ENCODE peak calls at places on chromosomes 7 and 10, in seven cellular contexts. One of them, this sample, is unnamed.

GRCh38 chr7:143245123-143245522 is 18.1 kb upstream of the GSTK1 start:
- DNase-seq in epithelial cell of esophagus: peak; percentile 70
- DNase-seq in stomach: no peak
- DNase-seq in NT2/D1: no peak
- DNase-seq in ascending aorta: no peak
- DNase-seq in CD4-positive, alpha-beta memory T cell: no peak
- DNase-seq in skeletal muscle cell: no peak
- DNase-seq in this sample: no peak

GRCh38 chr10:48457949-48458661 is 146.8 kb downstream of the ARHGAP22 start:
- DNase-seq in stomach: peak; percentile 13
- DNase-seq in epithelial cell of esophagus: no peak
- DNase-seq in skeletal muscle cell: no peak
- DNase-seq in ascending aorta: no peak
- DNase-seq in NT2/D1: no peak
- DNase-seq in CD4-positive, alpha-beta memory T cell: no peak
- DNase-seq in this sample: no peak

GRCh38 chr10:70093335-70093944 is 39.2 kb downstream of the AIFM2 start:
- DNase-seq in skeletal muscle cell: no peak
- DNase-seq in stomach: no peak
- DNase-seq in NT2/D1: no peak
- DNase-seq in CD4-positive, alpha-beta memory T cell: peak; percentile 44
- DNase-seq in epithelial cell of esophagus: no peak
- DNase-seq in ascending aorta: no peak
- DNase-seq in this sample: no peak

GRCh38 chr7:2572101-2572842 is 13.5 kb downstream of the IQCE start:
- DNase-seq in ascending aorta: no peak
- DNase-seq in skeletal muscle cell: no peak
- DNase-seq in CD4-positive, alpha-beta memory T cell: no peak
- DNase-seq in stomach: peak; percentile 51
- DNase-seq in NT2/D1: no peak
- DNase-seq in epithelial cell of esophagus: peak; percentile 52
- DNase-seq in this sample: no peak

GRCh38 chr7:17640730-17641377 is 299.4 kb downstream of the SNX13 start:
- DNase-seq in NT2/D1: peak; percentile 65
- DNase-seq in skeletal muscle cell: no peak
- DNase-seq in CD4-positive, alpha-beta memory T cell: no peak
- DNase-seq in epithelial cell of esophagus: peak; percentile 60
- DNase-seq in ascending aorta: no peak
- DNase-seq in stomach: no peak
- DNase-seq in this sample: no peak

GRCh38 chr10:62373995-62374861 is at the start of gene ZNF365:
- DNase-seq in stomach: no peak
- DNase-seq in skeletal muscle cell: no peak
- DNase-seq in CD4-positive, alpha-beta memory T cell: peak; percentile 64
- DNase-seq in ascending aorta: peak; percentile 77
- DNase-seq in NT2/D1: no peak
- DNase-seq in epithelial cell of esophagus: peak; percentile 54
- DNase-seq in this sample: no peak

GRCh38 chr10:46234026-46234425 is 52.8 kb upstream of the ANTXRL start:
- DNase-seq in NT2/D1: no peak
- DNase-seq in ascending aorta: no peak
- DNase-seq in CD4-positive, alpha-beta memory T cell: no peak
- DNase-seq in skeletal muscle cell: no peak
- DNase-seq in epithelial cell of esophagus: no peak
- DNase-seq in stomach: peak; percentile 1
- DNase-seq in this sample: no peak

GRCh38 chr7:127730658-127731276 is 78.8 kb downstream of the SND1 start:
- DNase-seq in epithelial cell of esophagus: no peak
- DNase-seq in skeletal muscle cell: no peak
- DNase-seq in ascending aorta: no peak
- DNase-seq in NT2/D1: peak; percentile 39
- DNase-seq in stomach: no peak
- DNase-seq in CD4-positive, alpha-beta memory T cell: no peak
- DNase-seq in this sample: no peak

GRCh38 chr7:117941138-117941810 is 68.0 kb upstream of the CTTNBP2 start:
- DNase-seq in epithelial cell of esophagus: no peak
- DNase-seq in stomach: no peak
- DNase-seq in skeletal muscle cell: peak; percentile 8
- DNase-seq in ascending aorta: no peak
- DNase-seq in CD4-positive, alpha-beta memory T cell: no peak
- DNase-seq in NT2/D1: no peak
- DNase-seq in this sample: no peak

GRCh38 chr10:18650618-18651017 is 769 bp downstream of the NSUN6 start:
- DNase-seq in ascending aorta: no peak
- DNase-seq in epithelial cell of esophagus: no peak
- DNase-seq in NT2/D1: no peak
- DNase-seq in skeletal muscle cell: no peak
- DNase-seq in stomach: no peak
- DNase-seq in CD4-positive, alpha-beta memory T cell: no peak
- DNase-seq in this sample: no peak

GRCh38 chr7:5596046-5596895 is 172.6 kb upstream of the TNRC18 start:
- DNase-seq in skeletal muscle cell: peak; percentile 87
- DNase-seq in stomach: peak; percentile 36
- DNase-seq in CD4-positive, alpha-beta memory T cell: peak; percentile 70
- DNase-seq in NT2/D1: no peak
- DNase-seq in epithelial cell of esophagus: peak; percentile 96
- DNase-seq in ascending aorta: peak; percentile 94
- DNase-seq in this sample: peak; percentile 78

GRCh38 chr7:27174077-27175004 is at the start of gene HOXA10:
- DNase-seq in CD4-positive, alpha-beta memory T cell: no peak
- DNase-seq in epithelial cell of esophagus: no peak
- DNase-seq in skeletal muscle cell: no peak
- DNase-seq in ascending aorta: peak; percentile 62
- DNase-seq in NT2/D1: no peak
- DNase-seq in stomach: peak; percentile 22
- DNase-seq in this sample: no peak

DNA sequence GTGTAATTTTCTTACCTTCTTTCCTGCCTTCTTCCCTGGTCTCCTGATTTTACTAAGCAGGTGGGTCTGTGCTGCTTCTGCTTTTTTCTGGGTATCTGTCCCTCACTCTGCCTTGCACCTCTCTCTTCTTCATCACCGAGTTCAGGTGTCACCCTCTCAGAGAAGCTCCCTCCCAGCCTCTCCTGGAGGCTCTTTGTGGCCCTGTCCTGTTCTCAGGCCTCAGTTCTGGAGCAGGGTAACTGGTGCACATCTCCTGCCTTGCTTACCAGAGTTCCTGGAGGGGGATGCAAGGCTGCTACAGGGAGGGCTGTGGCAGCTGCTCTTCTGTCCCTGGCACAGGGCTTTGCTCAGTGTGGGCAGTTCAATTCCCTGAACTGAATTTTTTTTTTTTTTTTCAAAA is 66.1 kb downstream of the RBM33 start:
- DNase-seq in CD4-positive, alpha-beta memory T cell: no peak
- DNase-seq in ascending aorta: no peak
- DNase-seq in epithelial cell of esophagus: no peak
- DNase-seq in NT2/D1: no peak
- DNase-seq in skeletal muscle cell: no peak
- DNase-seq in stomach: no peak
- DNase-seq in this sample: no peak
- H3K4me3 ChIP-seq in CD4-positive, alpha-beta memory T cell: no peak overlapping the region
- H3K4me3 ChIP-seq in ascending aorta: no peak overlapping the region
- H3K4me3 ChIP-seq in epithelial cell of esophagus: no peak overlapping the region
- H3K4me3 ChIP-seq in NT2/D1: no peak overlapping the region
- H3K4me3 ChIP-seq in skeletal muscle cell: no peak overlapping the region
- H3K4me3 ChIP-seq in stomach: no peak overlapping the region
- H3K4me3 ChIP-seq in this sample: no peak overlapping the region

GRCh38 chr10:43287056-43288007 is 20.5 kb upstream of the RASGEF1A start:
- DNase-seq in ascending aorta: no peak
- DNase-seq in CD4-positive, alpha-beta memory T cell: peak; percentile 84
- DNase-seq in epithelial cell of esophagus: peak; percentile 83
- DNase-seq in skeletal muscle cell: no peak
- DNase-seq in NT2/D1: no peak
- DNase-seq in stomach: peak; percentile 69
- DNase-seq in this sample: no peak
- H3K4me3 ChIP-seq in ascending aorta: no peak overlapping the region
- H3K4me3 ChIP-seq in CD4-positive, alpha-beta memory T cell: peak overlapping the region; percentile 42
- H3K4me3 ChIP-seq in epithelial cell of esophagus: no peak overlapping the region
- H3K4me3 ChIP-seq in skeletal muscle cell: no peak overlapping the region
- H3K4me3 ChIP-seq in NT2/D1: no peak overlapping the region
- H3K4me3 ChIP-seq in stomach: no peak overlapping the region
- H3K4me3 ChIP-seq in this sample: no peak overlapping the region

GRCh38 chr7:37921876-37922275 is 1.4 kb downstream of the EPDR1 start:
- DNase-seq in CD4-positive, alpha-beta memory T cell: no peak
- DNase-seq in skeletal muscle cell: no peak
- DNase-seq in NT2/D1: no peak
- DNase-seq in ascending aorta: no peak
- DNase-seq in epithelial cell of esophagus: no peak
- DNase-seq in stomach: no peak
- DNase-seq in this sample: no peak
- H3K4me3 ChIP-seq in CD4-positive, alpha-beta memory T cell: no peak overlapping the region
- H3K4me3 ChIP-seq in skeletal muscle cell: no peak overlapping the region
- H3K4me3 ChIP-seq in NT2/D1: peak overlapping the region; percentile 74
- H3K4me3 ChIP-seq in ascending aorta: peak overlapping the region; percentile 97
- H3K4me3 ChIP-seq in epithelial cell of esophagus: no peak overlapping the region
- H3K4me3 ChIP-seq in stomach: no peak overlapping the region
- H3K4me3 ChIP-seq in this sample: no peak overlapping the region

DNA sequence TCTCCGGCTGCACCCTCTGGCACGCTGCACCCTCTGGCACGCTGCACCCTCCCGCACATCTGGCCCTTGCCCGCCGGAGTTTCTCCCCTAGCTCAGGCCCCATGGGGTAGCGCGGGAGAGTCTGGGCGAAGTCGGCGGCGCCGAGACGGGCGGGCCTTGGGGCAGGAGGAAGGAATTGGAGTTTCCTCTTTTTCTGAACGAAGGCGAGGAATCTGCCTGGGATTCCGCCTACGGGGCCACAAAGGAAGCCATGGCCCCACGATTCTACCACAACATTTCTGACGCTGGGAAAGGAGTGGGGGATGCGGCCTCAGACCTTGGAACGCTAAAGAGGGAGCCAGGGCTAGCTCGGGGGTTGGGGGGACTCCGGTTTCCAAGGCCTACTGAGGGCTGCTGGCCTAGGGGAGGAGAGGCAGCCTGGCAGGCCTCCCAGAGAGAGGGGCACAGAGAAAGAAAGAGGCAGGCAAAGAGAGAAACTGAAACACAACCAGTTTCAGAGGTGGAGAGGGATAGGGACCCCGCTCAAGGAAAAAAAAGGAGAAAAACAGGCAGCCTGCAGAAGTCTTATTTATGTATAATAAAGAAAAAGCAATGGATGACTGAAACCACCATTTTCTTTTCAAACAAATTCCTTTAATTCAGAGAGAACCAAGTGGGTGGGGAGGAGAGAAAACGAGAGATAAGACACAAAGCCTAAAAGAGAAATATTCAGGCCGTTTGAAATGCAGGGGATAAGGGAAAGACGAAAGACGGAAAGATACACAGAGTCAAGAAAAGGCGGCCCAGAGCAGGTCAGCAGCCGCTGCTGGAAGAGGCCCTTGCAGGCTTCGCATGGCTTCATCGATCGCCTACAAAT is 4.3 kb downstream of the TLX1 start:
- DNase-seq in epithelial cell of esophagus: no peak
- DNase-seq in stomach: no peak
- DNase-seq in ascending aorta: no peak
- DNase-seq in CD4-positive, alpha-beta memory T cell: no peak
- DNase-seq in skeletal muscle cell: no peak
- DNase-seq in NT2/D1: no peak
- DNase-seq in this sample: no peak
- H3K4me3 ChIP-seq in epithelial cell of esophagus: no peak overlapping the region
- H3K4me3 ChIP-seq in stomach: no peak overlapping the region
- H3K4me3 ChIP-seq in ascending aorta: peak overlapping the region; percentile 10
- H3K4me3 ChIP-seq in CD4-positive, alpha-beta memory T cell: no peak overlapping the region
- H3K4me3 ChIP-seq in skeletal muscle cell: no peak overlapping the region
- H3K4me3 ChIP-seq in NT2/D1: no peak overlapping the region
- H3K4me3 ChIP-seq in this sample: no peak overlapping the region

DNA sequence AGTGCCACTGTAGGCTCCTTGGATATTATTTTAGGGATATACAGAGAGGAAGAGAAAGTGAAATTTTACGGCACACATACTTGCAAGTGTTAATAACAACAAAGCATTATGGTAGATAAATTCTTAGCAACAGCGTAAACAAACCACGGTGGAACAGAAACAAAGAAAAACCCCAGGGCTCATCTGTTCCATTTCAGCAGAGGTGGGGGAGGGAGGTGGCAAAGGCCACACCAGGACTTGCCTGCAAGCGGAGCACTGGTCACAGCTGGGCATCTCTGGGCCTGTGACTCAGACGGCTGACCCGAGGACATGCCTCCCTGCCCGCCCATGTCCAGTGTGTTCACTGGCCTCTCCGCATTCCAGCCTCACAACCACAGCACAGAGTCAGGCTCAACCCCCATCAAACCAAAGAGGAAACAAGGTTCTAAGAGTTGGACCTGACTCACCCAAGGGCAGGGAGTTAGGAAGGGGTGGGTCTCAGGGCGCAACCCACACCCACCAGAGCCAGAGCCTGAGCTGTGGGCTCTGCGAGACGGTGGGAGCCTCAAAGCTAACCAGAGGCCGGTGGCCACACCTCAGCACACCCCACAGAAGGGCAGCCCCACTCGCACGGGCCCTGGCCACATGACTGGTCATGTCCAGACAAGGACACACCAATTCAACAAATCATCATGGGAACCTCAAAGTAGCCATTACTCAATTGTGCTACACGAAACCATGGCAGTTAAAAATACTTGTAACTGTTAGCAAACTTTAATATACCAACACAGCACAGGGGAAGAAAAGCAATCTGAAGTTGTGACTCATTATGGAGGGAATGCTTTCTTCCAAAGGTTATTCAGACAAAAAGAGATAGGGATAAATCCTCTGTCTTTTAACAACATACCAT is 10.7 kb downstream of the ESYT2 start:
- DNase-seq in ascending aorta: peak; percentile 97
- DNase-seq in epithelial cell of esophagus: peak; percentile 91
- DNase-seq in stomach: peak; percentile 72
- DNase-seq in NT2/D1: peak; percentile 30
- DNase-seq in CD4-positive, alpha-beta memory T cell: peak; percentile 95
- DNase-seq in skeletal muscle cell: peak; percentile 91
- DNase-seq in this sample: peak; percentile 91
- H3K4me3 ChIP-seq in ascending aorta: peak overlapping the region; percentile 57
- H3K4me3 ChIP-seq in epithelial cell of esophagus: peak overlapping the region; percentile 51
- H3K4me3 ChIP-seq in stomach: peak overlapping the region; percentile 16
- H3K4me3 ChIP-seq in NT2/D1: no peak overlapping the region
- H3K4me3 ChIP-seq in CD4-positive, alpha-beta memory T cell: peak overlapping the region; percentile 37
- H3K4me3 ChIP-seq in skeletal muscle cell: peak overlapping the region; percentile 38
- H3K4me3 ChIP-seq in this sample: peak overlapping the region; percentile 30

GRCh38 chr10:43402176-43402575 is 6.8 kb downstream of the HNRNPF start:
- DNase-seq in skeletal muscle cell: no peak
- DNase-seq in ascending aorta: no peak
- DNase-seq in NT2/D1: no peak
- DNase-seq in epithelial cell of esophagus: no peak
- DNase-seq in stomach: no peak
- DNase-seq in CD4-positive, alpha-beta memory T cell: no peak
- DNase-seq in this sample: no peak
- H3K4me3 ChIP-seq in skeletal muscle cell: no peak overlapping the region
- H3K4me3 ChIP-seq in ascending aorta: no peak overlapping the region
- H3K4me3 ChIP-seq in NT2/D1: no peak overlapping the region
- H3K4me3 ChIP-seq in epithelial cell of esophagus: no peak overlapping the region
- H3K4me3 ChIP-seq in stomach: no peak overlapping the region
- H3K4me3 ChIP-seq in CD4-positive, alpha-beta memory T cell: peak overlapping the region; percentile 30
- H3K4me3 ChIP-seq in this sample: no peak overlapping the region

GRCh38 chr7:90266808-90267207 is 21.8 kb downstream of the CFAP69 start:
- DNase-seq in NT2/D1: no peak
- DNase-seq in epithelial cell of esophagus: no peak
- DNase-seq in ascending aorta: no peak
- DNase-seq in stomach: no peak
- DNase-seq in skeletal muscle cell: peak; percentile 65
- DNase-seq in CD4-positive, alpha-beta memory T cell: no peak
- DNase-seq in this sample: no peak
- H3K4me3 ChIP-seq in NT2/D1: no peak overlapping the region
- H3K4me3 ChIP-seq in epithelial cell of esophagus: no peak overlapping the region
- H3K4me3 ChIP-seq in ascending aorta: no peak overlapping the region
- H3K4me3 ChIP-seq in stomach: no peak overlapping the region
- H3K4me3 ChIP-seq in skeletal muscle cell: no peak overlapping the region
- H3K4me3 ChIP-seq in CD4-positive, alpha-beta memory T cell: no peak overlapping the region
- H3K4me3 ChIP-seq in this sample: no peak overlapping the region